ENCODE peak calls at places on chromosomes 4 and X, in five cellular contexts. Z is A549, D is occipital lobe, G is T47D, U is T-helper 2 cell. W is an unnamed sample.

GRCh38 chr4:55216871-55217635 is 91.7 kb upstream of the KDR start:
- DNase-seq in Z (no peak), D (no peak), G (no peak), U (no peak), W (no peak)

GRCh38 chrX:39896951-39897740 is 200.6 kb downstream of the BCOR start:
- DNase-seq in Z (peak; percentile 38), D (no peak), G (peak; percentile 74), U (no peak), W (peak; percentile 61)

GRCh38 chrX:3589474-3589873 is 124.0 kb downstream of the PRKX start:
- DNase-seq in Z (no peak), D (no peak), G (no peak), U (no peak), W (no peak)

GRCh38 chrX:57573754-57574153 is 18.1 kb upstream of the ZXDB start:
- DNase-seq in Z (no peak), D (no peak), G (peak; percentile 34), U (no peak), W (no peak)

GRCh38 chrX:104113237-104113965 is 1.1 kb downstream of the ZCCHC18 start:
- DNase-seq in Z (peak; percentile 69), D (peak; percentile 46), G (peak; percentile 59), U (peak; percentile 38), W (peak; percentile 24)

GRCh38 chrX:11398139-11398538 is 104.9 kb downstream of the AMELX start:
- DNase-seq in Z (no peak), D (no peak), G (no peak), U (no peak), W (no peak)

GRCh38 chrX:44871114-44871645 is 1.8 kb upstream of the KDM6A start:
- DNase-seq in Z (no peak), D (no peak), G (no peak), U (no peak), W (no peak)

GRCh38 chr4:150942539-150942938 is 72.5 kb downstream of the LRBA start:
- DNase-seq in Z (no peak), D (no peak), G (no peak), U (no peak), W (no peak)

GRCh38 chr4:55762815-55763214 is 56.8 kb upstream of the EXOC1L start:
- DNase-seq in Z (no peak), D (no peak), G (no peak), U (no peak), W (no peak)

GRCh38 chr4:82282875-82283274 is 90.9 kb downstream of the HNRNPD start:
- DNase-seq in Z (no peak), D (no peak), G (no peak), U (no peak), W (no peak)

W was measured in 8988T.